ENCODE peak calls at places on chromosomes 6 and 20, in seven cellular contexts. B, R, P, Z, D, C and T are unnamed samples.

GRCh38 chr6:41434803-41435470 is 99.5 kb downstream of the NCR2 start:
- DNase-seq in D (no peak), B (no peak), P (no peak), Z (no peak), R (no peak), C (no peak), T (no peak)

GRCh38 chr20:44965651-44966029 is 672 bp upstream of the STK4 start:
- DNase-seq in R (no peak), B (no peak), D (no peak), C (no peak), P (no peak), Z (no peak), T (no peak)

GRCh38 chr6:40427196-40427595 is 160.0 kb downstream of the LRFN2 start:
- DNase-seq in P (no peak), Z (no peak), D (no peak), C (no peak), B (no peak), R (no peak), T (no peak)

GRCh38 chr6:1965596-1966224 is 279.7 kb downstream of the GMDS start:
- DNase-seq in C (no peak), P (no peak), B (no peak), R (no peak), Z (no peak), D (no peak), T (no peak)

GRCh38 chr6:118334634-118335033 is 213.5 kb upstream of the PLN start:
- DNase-seq in P (no peak), Z (no peak), R (no peak), B (no peak), C (no peak), D (no peak), T (no peak)

GRCh38 chr6:96016781-96017180 is 1.0 kb downstream of the FUT9 start:
- DNase-seq in P (no peak), D (no peak), C (no peak), B (no peak), Z (no peak), R (no peak), T (no peak)

GRCh38 chr6:38158762-38159350 is 339.3 kb downstream of the ZFAND3 start:
- DNase-seq in B (no peak), Z (no peak), P (no peak), D (no peak), R (no peak), C (no peak), T (no peak)

GRCh38 chr20:64090165-64090564 is 6.0 kb upstream of the LKAAEAR1 start:
- DNase-seq in P (no peak), C (no peak), B (no peak), D (no peak), Z (no peak), R (no peak), T (no peak)

GRCh38 chr6:1726341-1726763 is 116.6 kb downstream of the FOXC1 start:
- DNase-seq in P (no peak), C (no peak), B (peak), Z (no peak), D (peak), R (no peak), T (no peak)

GRCh38 chr6:75396005-75396800 is 97.4 kb downstream of the FILIP1 start:
- DNase-seq in R (no peak), Z (no peak), C (no peak), P (no peak), D (no peak), B (no peak), T (no peak)

GRCh38 chr20:37915434-37915787 is 12.5 kb downstream of the VSTM2L start:
- DNase-seq in Z (no peak), R (no peak), B (no peak), D (no peak), C (no peak), P (no peak), T (no peak)

GRCh38 chr20:51958636-51959542 is 156.6 kb upstream of the SALL4 start:
- DNase-seq in B (no peak), D (no peak), R (peak), C (no peak), Z (no peak), P (no peak), T (no peak)

GRCh38 chr6:117077300-117077699 is 188.1 kb upstream of the VGLL2 start:
- DNase-seq in C (no peak), B (no peak), Z (no peak), P (no peak), D (no peak), R (no peak), T (no peak)

GRCh38 chr20:48267825-48268615 is 482.7 kb upstream of the SULF2 start:
- DNase-seq in B (no peak), Z (no peak), D (peak), P (no peak), C (no peak), R (no peak), T (no peak)

GRCh38 chr6:151289399-151290007 is 49.7 kb downstream of the AKAP12 start:
- DNase-seq in Z (no peak), C (no peak), B (no peak), D (no peak), P (no peak), R (no peak), T (no peak)

GRCh38 chr20:48910360-48910781 is 11.1 kb upstream of the ARFGEF2 start:
- DNase-seq in R (peak), Z (no peak), D (no peak), B (no peak), C (no peak), P (peak), T (peak)

GRCh38 chr6:20564269-20564668 is 30.0 kb downstream of the CDKAL1 start:
- DNase-seq in R (peak), C (no peak), D (no peak), P (no peak), Z (no peak), B (peak), T (peak)

GRCh38 chr6:96899019-96899418 is 1.3 kb upstream of the NDUFAF4 start:
- DNase-seq in P (no peak), B (peak), C (no peak), Z (no peak), R (peak), D (no peak), T (peak)

GRCh38 chr20:7912551-7912950 is 27.7 kb downstream of the HAO1 start:
- DNase-seq in B (no peak), D (no peak), C (no peak), R (peak), Z (no peak), P (no peak), T (peak)